ENCODE peak calls at places on chromosomes 4 and X, in six cellular contexts. O, M, J, B, C and D are unnamed samples.

GRCh38 chrX:107601759-107602158 is 26.6 kb upstream of the PRPS1 start:
- DNase-seq in O (no peak), M (no peak), J (no peak), B (no peak), C (no peak), D (no peak)

GRCh38 chr4:17385403-17385802 is 126.5 kb downstream of the QDPR start:
- DNase-seq in O (peak), M (no peak), J (peak), B (peak), C (no peak), D (no peak)

GRCh38 chr4:61201562-61202099 is 1.5 kb downstream of the ADGRL3 start:
- DNase-seq in O (peak), M (no peak), J (peak), B (no peak), C (no peak), D (no peak)

GRCh38 chr4:165209796-165210195 is 2.4 kb downstream of the KLHL2 start:
- DNase-seq in O (no peak), M (no peak), J (no peak), B (no peak), C (no peak), D (no peak)

GRCh38 chrX:116961872-116962582 is 499.3 kb upstream of the CT83 start:
- DNase-seq in O (no peak), M (no peak), J (no peak), B (no peak), C (no peak), D (no peak)

GRCh38 chr4:107034091-107034698 is 1.9 kb downstream of the DKK2 start:
- DNase-seq in O (peak), M (no peak), J (peak), B (no peak), C (no peak), D (no peak)

GRCh38 chr4:90745176-90745575 is 618.0 kb downstream of the CCSER1 start:
- DNase-seq in O (no peak), M (no peak), J (no peak), B (no peak), C (no peak), D (no peak)

GRCh38 chr4:6907658-6908191 is 1.9 kb upstream of the TBC1D14 start:
- DNase-seq in O (peak), M (no peak), J (peak), B (no peak), C (no peak), D (no peak)

GRCh38 chr4:100290585-100290984 is 100.3 kb upstream of the DDIT4L start:
- DNase-seq in O (no peak), M (no peak), J (no peak), B (peak), C (no peak), D (no peak)

GRCh38 chr4:140213736-140214135 is 59.8 kb upstream of the MAML3 start:
- DNase-seq in O (peak), M (no peak), J (no peak), B (peak), C (no peak), D (no peak)

GRCh38 chr4:123354701-123355100 is 41.9 kb upstream of the SPRY1 start:
- DNase-seq in O (no peak), M (no peak), J (no peak), B (no peak), C (no peak), D (no peak)

GRCh38 chrX:55593296-55593695 is 29.9 kb upstream of the FOXR2 start:
- DNase-seq in O (no peak), M (no peak), J (no peak), B (no peak), C (no peak), D (no peak)

GRCh38 chr4:184750926-184751584 is 17.2 kb upstream of the CENPU start:
- DNase-seq in O (no peak), M (no peak), J (peak), B (no peak), C (no peak), D (no peak)

GRCh38 chrX:140709421-140709846 is at the start of gene LINC00632:
- DNase-seq in O (peak), M (no peak), J (no peak), B (no peak), C (no peak), D (no peak)

GRCh38 chr4:102420563-102421221 is 75.4 kb upstream of the SLC39A8 start:
- DNase-seq in O (peak), M (no peak), J (no peak), B (peak), C (no peak), D (no peak)

GRCh38 chr4:138562544-138562961 is 320.4 kb upstream of the SLC7A11 start:
- DNase-seq in O (peak), M (no peak), J (peak), B (peak), C (no peak), D (no peak)

GRCh38 chrX:112874614-112875013 is 34.0 kb upstream of the AMOT start:
- DNase-seq in O (no peak), M (no peak), J (no peak), B (no peak), C (no peak), D (no peak)

GRCh38 chrX:121365572-121366161 is 318.3 kb downstream of the GLUD2 start:
- DNase-seq in O (no peak), M (no peak), J (no peak), B (no peak), C (no peak), D (no peak)

GRCh38 chr4:142708231-142708630 is 137.9 kb downstream of the INPP4B start:
- DNase-seq in O (no peak), M (no peak), J (no peak), B (no peak), C (peak), D (no peak)

GRCh38 chr4:16157609-16158503 is 68.4 kb downstream of the TAPT1 start:
- DNase-seq in O (no peak), M (no peak), J (peak), B (no peak), C (no peak), D (no peak)

GRCh38 chrX:155718964-155719586 is 106.3 kb upstream of the TMLHE start:
- DNase-seq in O (no peak), M (no peak), J (no peak), B (no peak), C (no peak), D (no peak)

GRCh38 chrX:38799995-38800394 is 1.3 kb upstream of the MID1IP1 start:
- DNase-seq in O (no peak), M (no peak), J (no peak), B (no peak), C (no peak), D (peak)

GRCh38 chr4:9594948-9595347 is 150.7 kb downstream of the DEFB131A start:
- DNase-seq in O (no peak), M (no peak), J (no peak), B (no peak), C (no peak), D (no peak)

GRCh38 chr4:26176621-26177121 is 144.1 kb upstream of the RBPJ start:
- DNase-seq in O (peak), M (no peak), J (peak), B (peak), C (no peak), D (no peak)

GRCh38 chrX:2609431-2610238 is 81.5 kb upstream of the CD99 start:
- DNase-seq in O (peak), M (no peak), J (peak), B (peak), C (no peak), D (no peak)

GRCh38 chr4:89157488-89158024 is 46.2 kb downstream of the TIGD2 start:
- DNase-seq in O (no peak), M (no peak), J (no peak), B (no peak), C (no peak), D (no peak)

GRCh38 chr4:77599378-77599777 is 6.2 kb upstream of the CXCL13 start:
- DNase-seq in O (peak), M (no peak), J (peak), B (peak), C (peak), D (no peak)

GRCh38 chrX:96373047-96373355 is 311.6 kb upstream of the DIAPH2 start:
- DNase-seq in O (no peak), M (no peak), J (no peak), B (no peak), C (no peak), D (no peak)

GRCh38 chr4:181601118-181601517 is 642.1 kb upstream of the TENM3 start:
- DNase-seq in O (no peak), M (no peak), J (no peak), B (no peak), C (no peak), D (no peak)

GRCh38 chr4:113181289-113182007 is 132.0 kb downstream of the ANK2 start:
- DNase-seq in O (no peak), M (no peak), J (no peak), B (no peak), C (no peak), D (no peak)

GRCh38 chr4:11182586-11183357 is 245.9 kb downstream of the HS3ST1 start:
- DNase-seq in O (peak), M (no peak), J (no peak), B (peak), C (no peak), D (no peak)

GRCh38 chr4:1403177-1403583 is 3.1 kb downstream of the NKX1-1 start:
- DNase-seq in O (no peak), M (no peak), J (no peak), B (no peak), C (no peak), D (no peak)

GRCh38 chr4:62429297-62429696 is 1229.2 kb downstream of the ADGRL3 start:
- DNase-seq in O (no peak), M (no peak), J (no peak), B (no peak), C (no peak), D (no peak)

GRCh38 chrX:115372026-115372610 is 82.6 kb downstream of the LUZP4 start:
- DNase-seq in O (peak), M (no peak), J (peak), B (peak), C (no peak), D (no peak)

GRCh38 chrX:103343105-103343504 is 13.1 kb downstream of the TCEAL7 start:
- DNase-seq in O (peak), M (no peak), J (peak), B (peak), C (no peak), D (no peak)

GRCh38 chr4:154868423-154869194 is 87.5 kb downstream of the RBM46 start:
- DNase-seq in O (no peak), M (no peak), J (no peak), B (no peak), C (no peak), D (no peak)

GRCh38 chr4:81799371-81799770 is 327.7 kb upstream of the RASGEF1B start:
- DNase-seq in O (no peak), M (no peak), J (no peak), B (no peak), C (no peak), D (no peak)

GRCh38 chrX:15277594-15277993 is 7.7 kb upstream of the ASB9 start:
- DNase-seq in O (no peak), M (no peak), J (peak), B (no peak), C (no peak), D (no peak)

GRCh38 chr4:153110739-153111138 is 93.5 kb upstream of the TRIM2 start:
- DNase-seq in O (no peak), M (peak), J (no peak), B (no peak), C (no peak), D (no peak)

DNA sequence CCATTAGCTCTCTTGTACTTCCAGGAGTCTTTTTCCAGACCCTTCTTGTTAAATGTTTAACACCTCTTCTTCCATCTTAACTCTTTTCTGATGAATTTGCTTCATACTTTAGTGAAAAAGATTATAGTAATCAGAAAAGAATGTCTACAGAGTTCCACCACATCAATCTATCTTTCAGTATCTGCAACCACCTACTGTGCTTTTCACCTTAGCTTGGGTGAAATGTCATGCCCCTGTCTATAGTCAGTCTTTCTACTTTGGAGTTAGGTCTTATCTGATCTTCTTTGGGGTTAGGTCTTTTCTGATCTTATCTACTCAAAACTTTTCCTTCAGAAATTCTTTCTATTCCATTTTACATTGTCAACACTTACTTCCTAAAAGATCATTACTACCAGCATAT is 1310.2 kb downstream of the PCDH7 start:
- DNase-seq in O (no peak), M (no peak), J (no peak), B (no peak), C (no peak), D (no peak)
- H3K27ac ChIP-seq in O (no peak), M (no peak), J (no peak), B (no peak), C (no peak), D (no peak)

DNA sequence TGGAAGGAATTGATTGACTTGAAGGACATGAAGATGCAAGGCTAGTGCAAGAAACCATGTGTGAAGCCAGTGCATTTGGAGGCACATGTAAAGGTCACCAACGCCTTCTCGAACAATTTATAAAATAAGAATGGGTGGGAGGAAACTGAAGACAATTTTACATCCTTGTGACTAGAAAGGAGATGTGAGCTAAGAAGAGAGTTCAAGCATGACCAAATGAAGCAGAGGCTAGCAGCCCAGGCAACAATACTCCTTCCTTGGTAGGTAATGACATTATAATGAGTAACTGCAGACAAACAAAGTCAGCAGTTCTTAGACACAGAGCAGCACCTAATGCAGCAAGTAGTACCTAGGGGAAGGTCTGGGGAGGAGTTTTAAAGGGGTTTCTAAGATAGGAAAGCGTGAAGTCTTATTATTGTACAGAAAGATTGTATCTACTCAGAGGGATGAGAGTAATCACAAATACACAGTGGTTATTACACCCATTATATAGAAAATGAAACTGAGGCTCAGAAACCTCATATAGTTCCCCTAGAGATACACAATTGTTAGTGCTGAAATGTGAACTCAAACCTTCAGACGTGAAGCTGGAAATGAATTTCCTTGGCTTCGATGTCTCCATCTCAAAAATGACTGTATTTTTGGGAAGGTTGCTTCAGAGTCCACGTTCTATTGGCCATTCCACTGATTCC is 56.1 kb downstream of the ATXN3L start:
- DNase-seq in O (no peak), M (no peak), J (no peak), B (no peak), C (no peak), D (no peak)
- H3K4me3 ChIP-seq in O (no peak), M (no peak), J (no peak), B (no peak), C (no peak), D (no peak)

DNA sequence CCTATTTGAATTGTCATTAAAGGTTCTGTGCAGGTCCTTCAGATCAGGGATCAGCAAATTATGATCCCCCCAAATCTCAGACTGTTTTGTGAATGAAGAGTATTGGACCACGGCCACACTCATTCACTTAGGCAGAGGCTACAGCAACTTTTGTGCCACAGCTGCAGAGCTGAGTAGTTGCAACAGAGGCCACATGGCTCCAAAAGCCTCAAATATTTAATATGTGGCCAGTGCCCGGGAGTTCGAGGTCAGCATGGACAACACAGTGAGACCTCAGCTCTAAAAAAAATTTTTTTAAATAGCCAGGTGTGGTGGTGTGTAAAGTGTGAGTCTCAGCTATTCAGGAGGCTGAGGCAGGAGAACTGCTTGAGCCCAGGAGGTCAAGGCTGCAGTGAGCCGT is 100.7 kb downstream of the NSUN7 start:
- DNase-seq in O (no peak), M (no peak), J (no peak), B (no peak), C (no peak), D (no peak)
- H3K27ac ChIP-seq in O (no peak), M (no peak), J (no peak), B (no peak), C (no peak), D (no peak)

DNA sequence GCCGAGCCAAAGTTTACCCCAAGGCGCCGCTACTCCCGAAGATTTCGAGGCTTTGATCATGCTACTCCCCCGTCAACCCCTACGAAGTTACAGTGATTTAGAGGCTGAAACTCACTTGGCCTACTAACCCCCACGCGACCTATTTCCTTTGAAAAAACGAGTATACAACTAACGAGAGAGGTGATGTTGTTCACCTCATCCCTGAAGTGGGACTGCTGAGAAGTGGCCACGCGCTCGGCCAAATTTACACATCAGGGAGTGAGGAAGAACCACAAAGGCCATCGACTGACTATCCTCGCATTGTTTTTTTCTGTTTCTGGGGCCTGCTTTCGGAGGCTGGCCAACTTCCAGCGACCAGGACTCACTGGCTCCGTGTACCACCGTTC is 37.7 kb downstream of the PGRMC1 start:
- DNase-seq in O (no peak), M (no peak), J (no peak), B (no peak), C (no peak), D (no peak)
- H3K4me3 ChIP-seq in O (no peak), M (no peak), J (no peak), B (no peak), C (peak), D (no peak)

GRCh38 chr4:41095192-41095872 is 119.0 kb downstream of the APBB2 start:
- DNase-seq in O (no peak), M (no peak), J (no peak), B (no peak), C (no peak), D (no peak)
- H3K27ac ChIP-seq in O (no peak), M (no peak), J (no peak), B (no peak), C (no peak), D (peak)